ENCODE peak calls at places on chromosomes 16 and 17, in nine cellular contexts. One of them, this sample, is unnamed. For H3K27me3, the result is how much of the 10 kb centered on the place peaks cover.

GRCh38 chr17:15957206-15957605 is 12.3 kb downstream of the ADORA2B start:
- DNase-seq in GM23338: no peak
- DNase-seq in suprapubic skin: no peak
- DNase-seq in stomach: no peak
- DNase-seq in sigmoid colon: peak
- DNase-seq in K562: no peak
- DNase-seq in Panc1: no peak
- DNase-seq in upper lobe of left lung: no peak
- DNase-seq in transverse colon: no peak
- DNase-seq in this sample: no peak

GRCh38 chr17:68835061-68835460 is 120.1 kb downstream of the ABCA8 start:
- DNase-seq in Panc1: no peak
- DNase-seq in transverse colon: no peak
- DNase-seq in upper lobe of left lung: no peak
- DNase-seq in sigmoid colon: no peak
- DNase-seq in suprapubic skin: no peak
- DNase-seq in stomach: no peak
- DNase-seq in K562: no peak
- DNase-seq in GM23338: no peak
- DNase-seq in this sample: no peak

GRCh38 chr17:28357061-28357900 is at the start of gene POLDIP2:
- DNase-seq in K562: peak
- DNase-seq in GM23338: peak
- DNase-seq in stomach: peak
- DNase-seq in upper lobe of left lung: peak
- DNase-seq in transverse colon: peak
- DNase-seq in Panc1: peak
- DNase-seq in suprapubic skin: peak
- DNase-seq in sigmoid colon: peak
- DNase-seq in this sample: peak

GRCh38 chr16:68790130-68790761 is 53.1 kb upstream of the TANGO6 start:
- DNase-seq in GM23338: peak
- DNase-seq in transverse colon: peak
- DNase-seq in Panc1: no peak
- DNase-seq in stomach: peak
- DNase-seq in sigmoid colon: peak
- DNase-seq in K562: no peak
- DNase-seq in upper lobe of left lung: peak
- DNase-seq in suprapubic skin: no peak
- DNase-seq in this sample: peak

GRCh38 chr16:23182675-23183485 is at the start of gene SCNN1G:
- DNase-seq in transverse colon: peak
- DNase-seq in K562: no peak
- DNase-seq in stomach: peak
- DNase-seq in GM23338: peak
- DNase-seq in Panc1: no peak
- DNase-seq in upper lobe of left lung: peak
- DNase-seq in suprapubic skin: peak
- DNase-seq in sigmoid colon: no peak
- DNase-seq in this sample: no peak

GRCh38 chr17:2853111-2853721 is 57.0 kb downstream of the RAP1GAP2 start:
- DNase-seq in upper lobe of left lung: peak
- DNase-seq in sigmoid colon: peak
- DNase-seq in stomach: peak
- DNase-seq in Panc1: no peak
- DNase-seq in K562: no peak
- DNase-seq in GM23338: peak
- DNase-seq in suprapubic skin: peak
- DNase-seq in transverse colon: peak
- DNase-seq in this sample: peak

GRCh38 chr17:73363788-73364522 is 52.2 kb upstream of the CDC42EP4 start:
- DNase-seq in GM23338: peak
- DNase-seq in stomach: no peak
- DNase-seq in transverse colon: no peak
- DNase-seq in sigmoid colon: no peak
- DNase-seq in suprapubic skin: no peak
- DNase-seq in Panc1: no peak
- DNase-seq in upper lobe of left lung: no peak
- DNase-seq in K562: no peak
- DNase-seq in this sample: no peak

GRCh38 chr16:71869089-71869488 is 14.9 kb downstream of the ZNF821 start:
- DNase-seq in sigmoid colon: no peak
- DNase-seq in K562: no peak
- DNase-seq in transverse colon: no peak
- DNase-seq in stomach: no peak
- DNase-seq in upper lobe of left lung: no peak
- DNase-seq in Panc1: no peak
- DNase-seq in suprapubic skin: no peak
- DNase-seq in GM23338: no peak
- DNase-seq in this sample: no peak

GRCh38 chr16:66935319-66936011 is at the start of gene CES2:
- DNase-seq in Panc1: no peak
- DNase-seq in GM23338: peak
- DNase-seq in stomach: peak
- DNase-seq in transverse colon: peak
- DNase-seq in suprapubic skin: peak
- DNase-seq in sigmoid colon: no peak
- DNase-seq in upper lobe of left lung: peak
- DNase-seq in K562: peak
- DNase-seq in this sample: peak

GRCh38 chr17:63519972-63520882 is 2.9 kb upstream of the KCNH6 start:
- DNase-seq in sigmoid colon: no peak
- DNase-seq in Panc1: no peak
- DNase-seq in K562: no peak
- DNase-seq in upper lobe of left lung: no peak
- DNase-seq in GM23338: peak
- DNase-seq in stomach: no peak
- DNase-seq in suprapubic skin: no peak
- DNase-seq in transverse colon: peak
- DNase-seq in this sample: peak

GRCh38 chr16:28499854-28500253 is 5.4 kb downstream of the APOBR start:
- DNase-seq in GM23338: no peak
- DNase-seq in K562: no peak
- DNase-seq in Panc1: no peak
- DNase-seq in suprapubic skin: no peak
- DNase-seq in stomach: no peak
- DNase-seq in upper lobe of left lung: no peak
- DNase-seq in transverse colon: no peak
- DNase-seq in sigmoid colon: no peak
- DNase-seq in this sample: no peak

GRCh38 chr17:48542114-48542955 is 2.6 kb downstream of the HOXB2 start:
- DNase-seq in transverse colon: no peak
- DNase-seq in stomach: no peak
- DNase-seq in sigmoid colon: no peak
- DNase-seq in GM23338: peak
- DNase-seq in suprapubic skin: no peak
- DNase-seq in Panc1: no peak
- DNase-seq in upper lobe of left lung: no peak
- DNase-seq in K562: peak
- DNase-seq in this sample: no peak

GRCh38 chr17:48541574-48542113 is 3.3 kb downstream of the HOXB2 start:
- DNase-seq in transverse colon: peak
- DNase-seq in K562: peak
- DNase-seq in stomach: no peak
- DNase-seq in Panc1: no peak
- DNase-seq in GM23338: peak
- DNase-seq in suprapubic skin: no peak
- DNase-seq in upper lobe of left lung: no peak
- DNase-seq in sigmoid colon: peak
- DNase-seq in this sample: no peak

GRCh38 chr17:48544356-48545021 is 420 bp downstream of the HOXB2 start:
- DNase-seq in GM23338: peak
- DNase-seq in upper lobe of left lung: no peak
- DNase-seq in K562: peak
- DNase-seq in Panc1: no peak
- DNase-seq in transverse colon: peak
- DNase-seq in suprapubic skin: peak
- DNase-seq in sigmoid colon: peak
- DNase-seq in stomach: peak
- DNase-seq in this sample: peak

GRCh38 chr17:48543854-48544355 is 1.0 kb downstream of the HOXB2 start:
- DNase-seq in suprapubic skin: no peak
- DNase-seq in stomach: no peak
- DNase-seq in Panc1: no peak
- DNase-seq in K562: no peak
- DNase-seq in transverse colon: no peak
- DNase-seq in upper lobe of left lung: no peak
- DNase-seq in GM23338: no peak
- DNase-seq in sigmoid colon: no peak
- DNase-seq in this sample: no peak

DNA sequence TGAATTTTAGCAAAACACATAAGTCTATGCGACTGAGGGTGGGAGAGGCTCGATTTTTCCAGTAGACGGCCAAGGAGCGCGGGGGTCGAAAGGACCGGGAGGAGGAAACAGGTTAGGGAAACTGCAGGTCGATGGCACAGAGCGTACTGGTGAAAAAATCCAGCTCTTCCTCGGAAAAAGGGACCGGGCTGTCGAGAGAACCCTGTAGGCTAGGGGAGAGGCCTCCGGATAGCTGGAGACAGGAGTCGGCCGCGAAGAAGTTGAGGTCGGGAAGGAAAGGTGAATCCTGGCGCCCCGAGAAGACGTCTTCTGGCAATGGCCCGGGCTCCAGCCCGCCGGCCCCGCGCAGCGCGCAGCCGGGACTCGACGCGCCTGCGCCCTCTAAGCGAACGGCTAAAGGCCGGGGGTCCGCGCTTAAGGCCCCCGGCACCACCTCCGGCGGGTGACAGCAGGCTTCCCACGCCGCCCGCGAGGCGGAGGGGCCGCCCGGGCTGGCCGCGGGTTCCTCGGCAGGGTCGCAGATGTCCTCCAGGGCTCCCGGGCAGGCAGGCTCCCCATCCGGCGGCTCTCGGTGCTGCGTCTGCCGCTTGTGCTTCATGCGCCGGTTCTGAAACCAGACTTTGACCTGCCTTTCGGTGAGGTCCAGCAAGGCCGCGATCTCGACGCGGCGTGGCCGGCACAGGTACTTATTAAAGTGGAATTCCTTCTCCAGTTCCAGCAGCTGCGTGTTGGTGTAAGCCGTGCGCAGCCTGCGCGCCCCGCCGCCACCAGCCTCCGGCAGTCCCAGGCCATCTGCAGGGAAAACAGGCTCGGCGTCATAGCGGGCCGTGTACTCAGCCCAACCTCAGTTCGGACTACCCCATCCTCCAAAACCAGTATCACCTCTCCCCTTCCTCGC is 1.7 kb downstream of the HOXB2 start:
- DNase-seq in upper lobe of left lung: no peak
- DNase-seq in sigmoid colon: peak
- DNase-seq in K562: peak
- DNase-seq in transverse colon: peak
- DNase-seq in suprapubic skin: no peak
- DNase-seq in stomach: no peak
- DNase-seq in GM23338: peak
- DNase-seq in Panc1: no peak
- DNase-seq in this sample: no peak
- H3K27me3 ChIP-seq in upper lobe of left lung: under half
- H3K27me3 ChIP-seq in sigmoid colon: under half
- H3K27me3 ChIP-seq in K562: under half
- H3K27me3 ChIP-seq in transverse colon: under half
- H3K27me3 ChIP-seq in suprapubic skin: under half
- H3K27me3 ChIP-seq in stomach: under half
- H3K27me3 ChIP-seq in GM23338: half or more
- H3K27me3 ChIP-seq in Panc1: under half
- H3K27me3 ChIP-seq in this sample: under half

DNA sequence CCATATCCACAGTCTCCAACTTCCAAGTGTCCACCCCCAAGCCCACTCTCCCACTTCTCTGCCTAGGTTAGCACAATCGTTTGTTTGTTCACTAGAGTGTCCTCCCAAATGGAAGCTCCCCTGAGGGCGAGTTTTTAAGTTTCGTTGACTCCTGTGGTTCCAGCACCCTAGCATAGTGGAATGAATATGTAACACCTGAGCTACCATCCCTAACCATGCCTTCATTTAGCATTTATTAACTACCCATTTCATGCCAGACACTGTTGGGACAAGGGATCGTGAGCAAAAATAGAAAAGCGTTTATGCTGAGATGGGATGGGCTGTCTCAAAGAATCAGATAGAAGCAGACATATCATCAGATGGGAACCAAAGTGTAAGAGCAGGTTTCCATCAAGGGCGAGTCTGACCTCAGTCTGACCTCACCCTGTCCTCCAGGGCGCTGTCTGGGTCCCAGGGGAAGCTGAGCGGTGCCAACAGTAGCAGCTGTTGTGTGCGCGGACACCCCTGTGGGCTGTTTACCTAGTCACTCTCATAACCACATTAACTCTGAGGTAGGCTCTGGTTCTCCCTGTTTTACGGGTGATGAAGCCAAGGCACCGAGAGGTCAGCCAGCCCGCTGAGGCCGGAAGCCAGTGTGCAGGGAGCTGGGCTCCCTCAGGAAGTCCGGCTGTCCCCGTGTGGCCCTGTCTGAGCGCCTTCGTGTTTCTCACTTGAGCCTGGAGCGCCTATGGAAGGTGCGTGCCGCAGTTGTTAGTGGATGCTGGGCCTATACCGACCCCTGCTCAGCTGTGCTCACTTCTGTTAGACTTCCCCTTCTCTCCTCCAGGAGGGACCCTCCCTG is 6.2 kb downstream of the CNP start:
- DNase-seq in upper lobe of left lung: no peak
- DNase-seq in stomach: peak
- DNase-seq in suprapubic skin: no peak
- DNase-seq in GM23338: no peak
- DNase-seq in K562: no peak
- DNase-seq in sigmoid colon: no peak
- DNase-seq in transverse colon: no peak
- DNase-seq in Panc1: no peak
- DNase-seq in this sample: peak
- TF ChIP-seq POLR2AphosphoS5 in upper lobe of left lung: no peak
- TF ChIP-seq POLR2AphosphoS5 in stomach: peak
- TF ChIP-seq POLR2AphosphoS5 in suprapubic skin: peak
- TF ChIP-seq POLR2AphosphoS5 in GM23338: no peak
- TF ChIP-seq POLR2AphosphoS5 in K562: peak
- TF ChIP-seq POLR2AphosphoS5 in sigmoid colon: no peak
- TF ChIP-seq POLR2AphosphoS5 in transverse colon: no peak
- TF ChIP-seq POLR2AphosphoS5 in Panc1: peak
- TF ChIP-seq POLR2AphosphoS5 in this sample: peak

GRCh38 chr17:45742251-45742650 is 41.9 kb upstream of the CRHR1 start:
- DNase-seq in suprapubic skin: no peak
- DNase-seq in upper lobe of left lung: no peak
- DNase-seq in sigmoid colon: no peak
- DNase-seq in stomach: no peak
- DNase-seq in Panc1: no peak
- DNase-seq in transverse colon: no peak
- DNase-seq in GM23338: no peak
- DNase-seq in K562: no peak
- DNase-seq in this sample: no peak
- H3K27me3 ChIP-seq in suprapubic skin: under half
- H3K27me3 ChIP-seq in upper lobe of left lung: under half
- H3K27me3 ChIP-seq in sigmoid colon: under half
- H3K27me3 ChIP-seq in stomach: under half
- H3K27me3 ChIP-seq in Panc1: under half
- H3K27me3 ChIP-seq in transverse colon: half or more
- H3K27me3 ChIP-seq in GM23338: half or more
- H3K27me3 ChIP-seq in K562: under half
- H3K27me3 ChIP-seq in this sample: under half

DNA sequence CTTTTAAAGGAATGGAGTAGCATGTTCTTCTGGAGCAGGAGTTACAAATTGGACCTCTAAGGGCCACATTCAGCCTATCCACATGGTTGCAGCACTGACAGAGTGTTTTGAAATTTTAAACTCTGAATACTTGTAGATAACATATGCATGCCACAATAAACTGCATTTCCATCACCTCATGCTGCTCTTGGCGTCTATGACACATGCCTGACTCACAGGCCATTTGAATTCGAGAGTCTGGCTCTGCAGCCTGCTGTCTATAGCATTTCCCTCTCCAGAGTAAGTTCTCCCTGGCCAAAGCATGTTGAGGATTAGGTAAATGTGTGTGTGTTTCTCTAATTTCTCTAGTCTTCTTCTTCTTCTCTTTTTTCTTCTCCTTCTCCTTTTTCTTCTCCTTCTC is 28.7 kb upstream of the MYOCD start:
- DNase-seq in GM23338: no peak
- DNase-seq in stomach: no peak
- DNase-seq in K562: no peak
- DNase-seq in transverse colon: no peak
- DNase-seq in upper lobe of left lung: no peak
- DNase-seq in Panc1: peak
- DNase-seq in suprapubic skin: no peak
- DNase-seq in sigmoid colon: no peak
- DNase-seq in this sample: no peak
- TF ChIP-seq POLR2AphosphoS5 in GM23338: no peak
- TF ChIP-seq POLR2AphosphoS5 in stomach: no peak
- TF ChIP-seq POLR2AphosphoS5 in K562: no peak
- TF ChIP-seq POLR2AphosphoS5 in transverse colon: no peak
- TF ChIP-seq POLR2AphosphoS5 in upper lobe of left lung: no peak
- TF ChIP-seq POLR2AphosphoS5 in Panc1: no peak
- TF ChIP-seq POLR2AphosphoS5 in suprapubic skin: no peak
- TF ChIP-seq POLR2AphosphoS5 in sigmoid colon: no peak
- TF ChIP-seq POLR2AphosphoS5 in this sample: no peak

This sample was measured in prostate gland.